ENCODE peak calls at places on chromosome 2, in four cellular contexts. L is NB4, T is HepG2, A is choroid plexus epithelial cell. E is an unnamed sample.

GRCh38 chr2:62415019-62415431 is 91.0 kb downstream of the TMEM17 start:
- DNase-seq in L (peak), T (no peak), A (no peak), E (no peak)

GRCh38 chr2:9237831-9238230 is 31.2 kb downstream of the ASAP2 start:
- DNase-seq in L (no peak), T (no peak), A (no peak), E (no peak)

GRCh38 chr2:98020992-98021713 is 25.4 kb upstream of the TMEM131 start:
- DNase-seq in L (no peak), T (no peak), A (no peak), E (no peak)

GRCh38 chr2:200455958-200456421 is 53.9 kb downstream of the KCTD18 start:
- DNase-seq in L (no peak), T (no peak), A (peak), E (no peak)

GRCh38 chr2:224444011-224444410 is 42.1 kb upstream of the FAM124B start:
- DNase-seq in L (no peak), T (no peak), A (no peak), E (no peak)

GRCh38 chr2:213065583-213066444 is 85.6 kb downstream of the IKZF2 start:
- DNase-seq in L (peak), T (no peak), A (peak), E (no peak)

GRCh38 chr2:148794558-148794957 is 80.5 kb upstream of the KIF5C start:
- DNase-seq in L (no peak), T (no peak), A (no peak), E (no peak)

GRCh38 chr2:63903003-63903402 is 61.3 kb downstream of the UGP2 start:
- DNase-seq in L (peak), T (no peak), A (peak), E (no peak)

GRCh38 chr2:56754066-56754615 is 570.4 kb downstream of the CCDC85A start:
- DNase-seq in L (no peak), T (no peak), A (no peak), E (no peak)

GRCh38 chr2:202109139-202109736 is 36.2 kb downstream of the KIAA2012 start:
- DNase-seq in L (no peak), T (no peak), A (no peak), E (no peak)

GRCh38 chr2:202108345-202108744 is 35.3 kb downstream of the KIAA2012 start:
- DNase-seq in L (no peak), T (no peak), A (no peak), E (no peak)

GRCh38 chr2:202112041-202112440 is 39.0 kb downstream of the KIAA2012 start:
- DNase-seq in L (no peak), T (no peak), A (no peak), E (no peak)

GRCh38 chr2:202113571-202114142 is 40.6 kb downstream of the KIAA2012 start:
- DNase-seq in L (peak), T (peak), A (no peak), E (no peak)

DNA sequence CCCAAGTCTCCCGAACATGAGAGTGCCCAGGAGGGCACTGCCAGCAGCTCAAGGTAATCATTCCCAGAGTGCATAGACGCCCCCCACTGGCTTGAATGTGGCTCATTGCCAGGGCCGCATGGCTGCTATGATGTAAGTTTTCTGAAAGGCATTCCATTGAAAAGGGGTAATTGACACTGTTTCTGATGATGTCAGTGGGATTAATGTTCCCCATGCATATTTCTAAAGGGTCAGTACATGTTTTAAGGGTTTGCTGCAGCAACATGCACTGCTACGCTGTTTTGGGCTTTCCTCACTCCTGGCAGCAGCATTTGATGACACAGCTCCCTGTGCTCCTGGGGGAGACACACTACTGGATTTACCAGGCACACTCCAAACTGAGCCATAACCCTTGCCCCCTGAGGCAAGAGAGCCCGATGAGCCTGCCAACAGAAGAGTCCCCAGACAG is 36.7 kb downstream of the KIAA2012 start:
- DNase-seq in L (peak), T (no peak), A (peak), E (no peak)
- TF ChIP-seq CTCF in L (peak), T (peak), A (no peak), E (no peak)

GRCh38 chr2:105794926-105795574 is 50.3 kb downstream of the NCK2 start:
- DNase-seq in L (no peak), T (no peak), A (no peak), E (no peak)

GRCh38 chr2:105796791-105797190 is 52.1 kb downstream of the NCK2 start:
- DNase-seq in L (no peak), T (no peak), A (no peak), E (no peak)

GRCh38 chr2:105796131-105796638 is 51.5 kb downstream of the NCK2 start:
- DNase-seq in L (peak), T (no peak), A (no peak), E (no peak)

GRCh38 chr2:105797298-105797819 is 52.6 kb downstream of the NCK2 start:
- DNase-seq in L (peak), T (peak), A (peak), E (peak)

DNA sequence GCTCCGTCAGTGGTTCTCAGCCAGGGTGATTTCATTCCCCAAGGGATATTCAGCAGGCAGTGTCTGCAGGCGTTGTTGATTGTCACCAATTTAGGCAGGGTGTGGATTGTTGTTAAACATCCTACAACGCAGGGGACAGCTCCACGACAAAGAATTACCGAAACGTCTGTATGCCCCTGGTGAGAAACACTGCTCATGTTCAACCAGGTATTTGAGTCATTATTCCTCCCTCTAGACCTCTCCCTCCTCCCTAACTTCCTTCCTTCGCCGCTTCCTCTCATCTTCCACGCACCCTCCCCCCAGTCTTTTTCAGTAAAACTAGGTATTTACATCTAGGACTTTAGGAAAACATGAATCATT is 50.8 kb downstream of the NCK2 start:
- DNase-seq in L (peak), T (no peak), A (no peak), E (no peak)
- H3K4me3 ChIP-seq in L (peak), T (no peak), A (no peak), E (no peak)

DNA sequence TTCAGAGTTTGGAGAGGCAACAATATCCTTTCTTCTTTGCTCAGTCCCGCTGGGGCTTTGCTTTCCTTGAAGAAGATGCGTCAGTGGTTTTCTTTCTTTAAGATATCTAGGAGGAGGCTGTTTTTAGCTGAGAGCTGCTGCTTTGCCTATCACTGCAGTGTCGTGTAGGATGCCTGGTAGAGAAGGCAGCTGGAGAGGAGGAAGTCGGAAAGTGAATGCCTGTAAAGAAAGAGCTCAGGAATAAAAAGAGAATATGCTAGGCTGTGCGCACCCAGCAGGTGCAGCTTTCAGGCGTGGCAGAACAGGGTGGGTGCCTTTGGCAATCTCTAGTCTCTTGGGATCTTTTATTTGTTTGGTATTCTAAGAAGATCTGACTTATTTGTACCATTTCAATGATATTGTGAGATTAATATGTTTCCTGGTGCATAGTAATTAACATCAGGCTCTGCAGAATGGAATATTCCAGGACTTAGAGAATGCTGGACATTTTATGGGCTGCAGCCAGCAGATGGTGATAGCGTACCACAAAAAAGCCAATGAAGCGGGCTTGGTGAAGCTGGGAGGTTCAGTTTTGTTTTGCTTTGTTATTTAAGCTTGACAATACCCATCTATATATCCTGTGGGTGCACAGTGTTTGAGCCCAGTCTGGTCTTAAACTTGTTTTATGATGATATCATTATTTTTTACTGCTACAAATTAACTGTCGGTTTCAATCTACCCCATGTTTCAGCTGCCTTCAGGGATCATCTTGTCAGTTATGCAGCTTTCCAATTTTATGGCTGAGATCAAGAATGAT is 34.9 kb downstream of the CAVIN2 start:
- DNase-seq in L (peak), T (peak), A (peak), E (peak)
- TF ChIP-seq CTCF in L (peak), T (peak), A (peak), E (no peak)

GRCh38 chr2:218894168-218895157 is 13.8 kb downstream of the WNT10A start:
- DNase-seq in L (no peak), T (no peak), A (no peak), E (no peak)
- H3K4me3 ChIP-seq in L (no peak), T (no peak), A (no peak), E (no peak)